ENCODE peak calls at places on chromosomes 1 and 21, in four cellular contexts. U is HepG2, A is GM12878, G is H1. E is an unnamed sample.
A peak's percentile ranks its signal among the peaks of the same experiment; 100 is the strongest.

GRCh38 chr1:185215911-185216310 is 58.9 kb downstream of the SWT1 start:
- DNase-seq in U (no peak), A (no peak), G (no peak), E (no peak)

GRCh38 chr1:113552244-113552643 is 161.9 kb downstream of the MAGI3 start:
- DNase-seq in U (no peak), A (no peak), G (no peak), E (no peak)

GRCh38 chr1:150150511-150151021 is 850 bp downstream of the PLEKHO1 start:
- DNase-seq in U (no peak), A (no peak), G (peak; percentile 58), E (peak; percentile 56)

GRCh38 chr21:45427331-45428271 is 22.6 kb downstream of the COL18A1 start:
- DNase-seq in U (peak; percentile 93), A (no peak), G (no peak), E (peak; percentile 80)

GRCh38 chr1:26307363-26307781 is 936 bp upstream of the UBXN11 start:
- DNase-seq in U (no peak), A (no peak), G (no peak), E (no peak)

GRCh38 chr1:101183388-101183699 is 53.5 kb upstream of the S1PR1 start:
- DNase-seq in U (no peak), A (no peak), G (no peak), E (no peak)

GRCh38 chr1:154764773-154765172 is 105.3 kb downstream of the KCNN3 start:
- DNase-seq in U (no peak), A (no peak), G (no peak), E (no peak)

GRCh38 chr21:45640001-45640887 is 3.3 kb upstream of the PCBP3 start:
- DNase-seq in U (no peak), A (no peak), G (no peak), E (no peak)

GRCh38 chr1:47224676-47225399 is 7.2 kb downstream of the TAL1 start:
- DNase-seq in U (no peak), A (no peak), G (peak; percentile 60), E (peak; percentile 58)

GRCh38 chr1:16677552-16678423 is 11.0 kb upstream of the RNU1-3 start:
- DNase-seq in U (peak; percentile 88), A (peak; percentile 24), G (peak; percentile 82), E (peak; percentile 70)

GRCh38 chr1:9184749-9185148 is 49.8 kb upstream of the H6PD start:
- DNase-seq in U (no peak), A (no peak), G (no peak), E (no peak)

GRCh38 chr1:207088731-207089626 is at the start of gene C4BPB:
- DNase-seq in U (peak; percentile 95), A (no peak), G (no peak), E (no peak)

GRCh38 chr21:39051561-39051949 is 131.7 kb downstream of the PSMG1 start:
- DNase-seq in U (no peak), A (no peak), G (no peak), E (no peak)

GRCh38 chr1:175154595-175155472 is 37.7 kb downstream of the KIAA0040 start:
- DNase-seq in U (peak; percentile 24), A (no peak), G (peak; percentile 87), E (peak; percentile 80)

GRCh38 chr1:54982739-54983138 is 2.3 kb downstream of the TMEM61 start:
- DNase-seq in U (peak; percentile 43), A (no peak), G (no peak), E (no peak)

GRCh38 chr1:53657891-53658396 is 81.0 kb downstream of the GLIS1 start:
- DNase-seq in U (no peak), A (no peak), G (no peak), E (no peak)

GRCh38 chr1:22749919-22750670 is 39.5 kb downstream of the EPHB2 start:
- DNase-seq in U (no peak), A (peak; percentile 21), G (no peak), E (no peak)

GRCh38 chr1:86155061-86155806 is 1.3 kb downstream of the COL24A1 start:
- DNase-seq in U (no peak), A (no peak), G (peak; percentile 68), E (peak; percentile 3)

GRCh38 chr1:181714428-181714827 is 231.1 kb downstream of the CACNA1E start:
- DNase-seq in U (no peak), A (no peak), G (no peak), E (no peak)

GRCh38 chr1:174815474-174815908 is 184.3 kb upstream of the CACYBP start:
- DNase-seq in U (no peak), A (no peak), G (no peak), E (no peak)

GRCh38 chr1:175969236-175969635 is 225.8 kb upstream of the TNR start:
- DNase-seq in U (no peak), A (no peak), G (no peak), E (no peak)

GRCh38 chr1:45059829-45060228 is 47.8 kb downstream of the UROD start:
- DNase-seq in U (no peak), A (no peak), G (no peak), E (no peak)

DNA sequence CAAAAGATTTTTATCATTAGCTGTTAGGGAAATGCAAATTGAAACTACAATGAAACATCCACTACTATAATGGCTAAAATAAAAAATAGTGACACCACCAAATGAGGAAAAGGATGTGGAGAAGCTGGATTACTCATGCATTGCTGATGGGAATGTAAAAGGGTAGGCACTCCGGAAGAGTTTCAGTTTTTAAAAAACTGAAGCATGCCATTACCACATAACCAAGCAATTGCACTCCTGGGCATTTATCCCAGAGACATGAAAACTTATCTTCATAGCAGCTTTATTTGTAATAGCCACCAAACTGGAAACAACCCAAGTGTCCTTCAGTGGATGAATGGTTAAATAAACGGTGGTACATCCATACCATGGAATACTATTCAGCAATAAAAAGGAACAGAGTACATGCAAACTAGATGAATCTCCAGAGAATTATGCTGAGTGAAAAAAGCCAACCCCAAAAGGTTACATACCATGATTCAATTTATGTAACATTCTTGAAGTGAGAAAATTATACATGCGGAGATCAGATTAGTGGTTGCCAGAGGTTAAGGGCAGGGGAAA is 14.5 kb upstream of the CFAP298 start:
- DNase-seq in U (no peak), A (no peak), G (no peak), E (no peak)
- TF ChIP-seq HDAC2 in U (no peak), A (no peak), G (no peak), E (no peak)

DNA sequence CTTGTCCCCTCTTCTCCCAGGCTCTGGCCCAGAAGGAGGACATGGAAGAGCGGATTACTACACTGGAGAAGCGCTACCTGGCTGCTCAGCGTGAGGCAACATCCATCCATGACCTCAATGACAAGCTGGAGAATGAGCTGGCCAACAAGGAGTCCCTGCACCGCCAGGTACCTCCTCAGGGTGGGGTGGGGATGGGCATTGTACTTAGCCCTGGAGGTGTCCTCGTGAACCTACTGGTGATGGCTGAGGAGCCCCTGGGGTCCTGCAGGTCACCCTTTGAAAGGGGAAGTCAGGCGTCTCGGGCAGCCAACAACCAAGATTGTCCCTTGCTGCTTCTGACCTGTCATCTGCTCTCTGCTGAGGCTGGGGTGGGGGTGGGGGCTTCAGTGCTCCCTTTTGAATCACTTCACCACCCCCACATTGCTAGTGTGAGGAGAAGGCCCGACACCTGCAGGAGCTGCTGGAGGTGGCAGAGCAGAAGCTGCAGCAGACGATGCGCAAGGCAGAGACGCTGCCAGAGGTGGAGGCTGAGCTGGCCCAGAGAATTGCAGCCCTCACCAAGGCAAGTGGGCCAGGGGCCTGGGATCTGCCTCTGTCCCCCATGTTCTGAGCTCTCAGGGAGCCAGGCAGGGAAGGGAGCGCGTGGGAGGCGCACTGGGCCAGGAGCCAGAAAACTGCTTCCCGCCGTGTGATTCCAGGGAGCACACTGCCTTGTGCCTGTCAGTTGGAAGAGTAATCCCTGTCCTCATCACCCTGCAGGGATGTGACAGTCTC is 19.7 kb downstream of the PPFIA4 start:
- DNase-seq in U (no peak), A (no peak), G (no peak), E (no peak)
- TF ChIP-seq SIN3A in U (no peak), A (no peak), G (no peak), E (no peak)

GRCh38 chr1:38740543-38740942 is 119.0 kb downstream of the RRAGC start:
- DNase-seq in U (no peak), A (no peak), G (no peak), E (no peak)
- TF ChIP-seq HDAC2 in U (no peak), A (no peak), G (no peak), E (no peak)

GRCh38 chr1:190478193-190479007 is 736 bp upstream of the BRINP3 start:
- DNase-seq in U (no peak), A (no peak), G (peak; percentile 65), E (no peak)

GRCh38 chr1:190474010-190474409 is 3.7 kb downstream of the BRINP3 start:
- DNase-seq in U (no peak), A (no peak), G (no peak), E (no peak)

GRCh38 chr1:190475394-190476250 is 2.0 kb downstream of the BRINP3 start:
- DNase-seq in U (no peak), A (no peak), G (no peak), E (no peak)

GRCh38 chr1:190477687-190478192 is at the start of gene BRINP3:
- DNase-seq in U (no peak), A (no peak), G (no peak), E (no peak)

DNA sequence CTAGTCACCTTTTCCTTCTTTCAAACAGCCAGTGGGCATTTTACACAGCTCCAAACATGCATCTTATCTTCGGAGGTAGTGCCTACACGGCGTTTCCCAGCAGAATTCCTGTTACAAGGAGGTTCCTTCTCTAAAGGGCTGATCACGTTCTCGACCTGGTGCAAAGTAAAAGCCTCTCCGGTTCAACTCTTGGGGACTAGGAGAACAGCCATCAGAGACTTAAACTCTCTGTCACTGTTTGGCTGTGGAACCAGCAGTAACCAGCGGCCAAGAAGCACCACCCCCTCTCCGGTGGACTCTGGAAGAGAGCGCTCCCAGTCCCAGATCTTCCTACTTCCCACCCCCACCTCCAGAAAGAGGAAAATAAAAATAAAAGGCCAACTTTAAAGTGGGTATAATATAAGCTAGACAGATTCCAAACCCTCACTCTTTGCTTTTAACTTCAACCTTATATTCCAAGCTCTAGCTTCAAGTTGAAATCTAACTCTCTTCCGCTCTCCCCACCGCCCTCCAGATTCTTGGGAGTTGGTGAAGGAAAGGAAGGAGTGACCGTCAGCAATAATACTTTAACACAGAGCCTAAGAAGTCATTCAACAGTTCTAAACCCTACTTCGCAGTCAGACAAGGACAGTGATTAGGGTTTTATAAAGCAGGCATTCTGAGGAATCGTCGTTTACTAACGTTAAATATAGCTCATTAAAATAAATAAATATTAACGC is 2.9 kb downstream of the BRINP3 start:
- DNase-seq in U (no peak), A (no peak), G (no peak), E (no peak)
- TF ChIP-seq SIN3A in U (no peak), A (no peak), G (no peak), E (no peak)

GRCh38 chr1:40796939-40797667 is 13.5 kb downstream of the KCNQ4 start:
- DNase-seq in U (no peak), A (no peak), G (no peak), E (no peak)
- TF ChIP-seq HDAC2 in U (no peak), A (no peak), G (no peak), E (no peak)